ENCODE peak calls at places on chromosomes 4 and X, in six cellular contexts. R is right cardiac atrium; V is fibroblast of the aortic adventitia; C is foreskin fibroblast; W is CD4-positive, alpha-beta memory T cell; E is ovary. K is an unnamed sample.

GRCh38 chr4:14898989-14899388 is 103.3 kb upstream of the CPEB2 start:
- DNase-seq in R (no peak), C (no peak), W (no peak), V (no peak), E (no peak), K (no peak)

GRCh38 chrX:47218920-47219815 is 687 bp downstream of the CDK16 start:
- DNase-seq in C (no peak), W (no peak), E (peak; percentile 80), R (peak; percentile 82), V (no peak), K (peak; percentile 47)

GRCh38 chr4:141768954-141769353 is 132.6 kb downstream of the IL15 start:
- DNase-seq in R (no peak), V (peak; percentile 74), C (peak; percentile 81), E (no peak), W (no peak), K (no peak)

GRCh38 chrX:153818571-153819397 is 11.6 kb downstream of the PDZD4 start:
- DNase-seq in W (peak; percentile 52), C (no peak), V (no peak), R (peak; percentile 86), E (no peak), K (peak; percentile 60)

GRCh38 chrX:11309220-11309619 is 16.0 kb downstream of the AMELX start:
- DNase-seq in C (no peak), W (no peak), R (no peak), E (no peak), V (no peak), K (no peak)

GRCh38 chr4:184959786-184960185 is 58.5 kb upstream of the HELT start:
- DNase-seq in V (no peak), R (no peak), W (no peak), E (no peak), C (no peak), K (no peak)

GRCh38 chrX:112695494-112695893 is 15.8 kb upstream of the LHFPL1 start:
- DNase-seq in R (no peak), V (no peak), C (no peak), W (no peak), E (no peak), K (no peak)

GRCh38 chr4:25838526-25838925 is 24.3 kb downstream of the SEL1L3 start:
- DNase-seq in W (no peak), E (no peak), V (no peak), C (no peak), R (no peak), K (no peak)

GRCh38 chrX:80022363-80023031 is 7.9 kb downstream of the TBX22 start:
- DNase-seq in W (no peak), R (peak; percentile 61), V (no peak), E (no peak), C (no peak), K (no peak)

DNA sequence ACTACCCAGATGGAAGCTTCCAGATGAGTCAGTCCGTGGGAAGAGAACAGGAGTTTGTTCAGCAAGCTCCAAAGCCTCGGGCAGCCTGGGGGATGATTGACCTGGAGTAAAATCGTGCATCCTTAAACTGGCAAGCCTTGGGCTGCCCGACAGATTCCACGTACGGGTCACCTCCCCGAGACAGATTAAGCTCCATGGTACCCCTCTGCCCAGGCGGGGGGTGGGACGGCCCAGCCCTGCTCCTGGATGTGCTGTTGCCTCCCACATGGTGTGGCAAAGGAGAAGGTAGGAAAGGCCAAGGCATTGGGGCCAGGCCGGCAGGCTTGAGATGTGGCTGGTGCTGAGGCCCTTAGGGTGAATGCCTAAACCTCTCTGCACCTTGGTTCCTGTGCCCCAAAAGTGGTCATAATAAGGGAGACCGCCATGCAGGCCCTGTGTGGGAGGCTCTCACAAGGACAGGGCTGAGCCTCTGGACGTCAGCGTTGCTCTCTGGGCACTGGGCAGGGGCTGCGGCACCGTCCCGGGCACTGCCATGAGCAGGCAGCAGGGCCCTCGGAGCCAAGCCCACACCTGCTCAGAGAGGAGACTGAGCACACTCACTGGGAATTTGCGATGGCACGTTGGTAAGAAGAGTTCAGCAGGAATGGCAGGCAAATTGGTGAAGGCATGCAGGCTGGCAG is 123.6 kb downstream of the HMX1 start:
- DNase-seq in R (no peak), W (no peak), E (peak; percentile 9), V (no peak), C (no peak), K (peak; percentile 30)
- H3K4me3 ChIP-seq in R (no peak overlapping the region), W (no peak overlapping the region), E (no peak overlapping the region), V (no peak overlapping the region), C (no peak overlapping the region), K (no peak overlapping the region)

GRCh38 chrX:16022580-16023170 is 100.7 kb upstream of the GRPR start:
- DNase-seq in V (peak; percentile 66), E (no peak), W (no peak), R (no peak), C (no peak), K (no peak)

DNA sequence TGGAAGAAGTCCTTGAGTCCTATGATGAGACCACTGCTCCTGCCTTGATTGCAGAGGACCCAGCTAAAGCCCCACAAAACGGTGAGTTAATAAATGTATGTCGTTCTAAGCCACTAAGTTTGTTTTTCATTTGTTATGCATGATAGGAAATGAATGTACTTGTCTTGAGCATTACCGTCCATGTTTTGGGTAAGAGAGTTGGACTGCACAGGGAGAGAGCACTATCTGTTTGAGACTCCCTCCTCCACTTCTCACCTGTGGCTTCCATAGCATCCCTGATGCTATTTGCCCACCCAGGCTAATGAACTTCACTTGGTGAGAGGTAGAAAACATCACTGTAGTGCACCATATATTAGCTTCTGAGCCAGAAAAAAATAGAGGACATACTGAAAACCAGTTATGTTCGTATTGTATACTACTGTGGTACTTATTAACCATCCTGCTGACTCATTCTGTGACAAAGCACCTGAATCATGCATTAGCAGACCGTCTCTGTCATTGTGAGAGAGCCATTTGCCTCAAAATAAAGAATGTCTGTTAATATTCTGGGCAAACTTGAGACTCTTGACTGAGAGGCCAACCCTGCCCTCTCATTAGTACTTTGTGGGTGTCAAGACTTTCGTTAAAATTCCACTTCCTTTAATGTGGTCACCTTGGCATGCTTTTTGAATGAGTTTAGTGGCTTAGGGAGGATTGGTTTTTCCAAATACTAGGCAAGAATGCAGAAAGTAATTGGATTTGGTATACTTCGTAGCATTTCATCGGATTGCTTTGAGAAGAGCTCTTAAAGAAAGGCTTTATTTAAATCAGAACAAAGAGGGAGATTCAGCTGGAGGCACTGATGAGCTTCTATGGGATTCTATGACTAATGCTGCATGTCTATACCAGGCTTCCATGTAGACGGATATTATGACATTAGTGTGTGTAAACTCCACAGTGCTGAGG is 99.3 kb upstream of the GRPR start:
- DNase-seq in C (no peak), E (no peak), R (no peak), W (no peak), V (peak; percentile 5), K (no peak)
- H3K4me3 ChIP-seq in C (no peak overlapping the region), E (no peak overlapping the region), R (no peak overlapping the region), W (no peak overlapping the region), V (no peak overlapping the region), K (no peak overlapping the region)

GRCh38 chr4:5658992-5659391 is 49.4 kb downstream of the EVC2 start:
- DNase-seq in C (no peak), V (no peak), R (no peak), W (no peak), E (no peak), K (no peak)

GRCh38 chr4:5662555-5662954 is 45.8 kb downstream of the EVC2 start:
- DNase-seq in E (no peak), V (no peak), R (no peak), W (no peak), C (no peak), K (no peak)

GRCh38 chr4:5660185-5660584 is 48.2 kb downstream of the EVC2 start:
- DNase-seq in E (no peak), R (no peak), V (peak; percentile 15), W (no peak), C (no peak), K (no peak)

GRCh38 chr4:5661237-5661636 is 47.1 kb downstream of the EVC2 start:
- DNase-seq in R (no peak), W (no peak), C (no peak), E (no peak), V (no peak), K (no peak)

GRCh38 chr4:5664778-5665177 is 43.6 kb downstream of the EVC2 start:
- DNase-seq in W (no peak), E (no peak), R (no peak), C (no peak), V (no peak), K (no peak)
- H3K4me3 ChIP-seq in W (no peak overlapping the region), E (no peak overlapping the region), R (no peak overlapping the region), C (no peak overlapping the region), V (no peak overlapping the region), K (no peak overlapping the region)

DNA sequence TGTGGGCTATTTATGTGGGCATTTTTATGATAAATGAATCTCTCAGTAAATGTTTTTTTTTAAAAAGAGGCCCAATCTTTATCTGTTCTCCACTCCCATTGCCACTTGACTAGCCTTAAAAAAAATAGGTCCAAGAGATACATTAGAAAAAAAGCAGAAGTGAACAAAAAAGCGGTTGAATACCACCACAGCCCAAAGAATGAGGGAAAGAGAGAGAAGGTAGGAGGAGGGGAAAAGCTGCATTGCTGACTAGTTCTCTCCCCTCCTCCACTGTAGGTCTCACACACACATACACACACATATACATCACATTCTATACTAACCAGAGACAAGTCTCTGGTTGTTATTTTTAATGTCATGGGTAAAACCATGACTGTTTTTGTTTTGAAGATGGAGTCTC is 95.8 kb upstream of the IL13RA1 start:
- DNase-seq in E (no peak), C (no peak), R (no peak), V (no peak), W (no peak), K (no peak)
- H3K4me3 ChIP-seq in E (no peak overlapping the region), C (no peak overlapping the region), R (no peak overlapping the region), V (no peak overlapping the region), W (no peak overlapping the region), K (no peak overlapping the region)

GRCh38 chrX:49058794-49059193 is at the start of gene CCDC120:
- DNase-seq in W (no peak), C (no peak), E (no peak), R (no peak), V (no peak), K (no peak)
- H3K4me3 ChIP-seq in W (no peak within 1 kb of the TSS), C (no peak within 1 kb of the TSS), E (peak within 1 kb of the TSS; percentile 13), R (no peak within 1 kb of the TSS), V (no peak within 1 kb of the TSS), K (no peak within 1 kb of the TSS)

K was measured in CD8-positive, alpha-beta memory T cell.